ENCODE peak calls at places on chromosomes 2 and 18, in five cellular contexts. X is IMR-90, C is neuronal stem cell, H is H1, N is mesenchymal stem cell. O is an unnamed sample.

GRCh38 chr2:232521098-232521497 is 910 bp downstream of the PRSS56 start:
- DNase-seq in H (no peak), X (no peak), N (no peak), C (no peak), O (no peak)

GRCh38 chr2:223010641-223011040 is 41.3 kb upstream of the KCNE4 start:
- DNase-seq in N (no peak), X (peak; percentile 96), C (no peak), H (no peak), O (no peak)

GRCh38 chr2:235595420-235596010 is 101.7 kb downstream of the AGAP1 start:
- DNase-seq in H (peak; percentile 85), X (peak; percentile 77), N (peak; percentile 77), C (peak; percentile 62), O (peak; percentile 66)

GRCh38 chr2:225737556-225737955 is 338.0 kb downstream of the NYAP2 start:
- DNase-seq in C (no peak), N (peak; percentile 8), H (no peak), X (peak; percentile 34), O (no peak)

GRCh38 chr2:190856985-190857384 is 23.6 kb upstream of the GLS start:
- DNase-seq in N (no peak), H (no peak), X (no peak), C (no peak), O (no peak)

GRCh38 chr2:5694016-5694690 is 2.0 kb downstream of the SOX11 start:
- DNase-seq in X (peak; percentile 25), C (no peak), N (peak; percentile 32), H (no peak), O (no peak)

GRCh38 chr2:2640818-2641217 is 309.7 kb upstream of the MYT1L start:
- DNase-seq in C (no peak), N (no peak), H (peak; percentile 38), X (no peak), O (no peak)

GRCh38 chr18:56919190-56919589 is 227.7 kb upstream of the BOD1L2 start:
- DNase-seq in C (no peak), H (no peak), N (no peak), X (no peak), O (no peak)

GRCh38 chr2:134550566-134551164 is 168.1 kb downstream of the TMEM163 start:
- DNase-seq in H (no peak), X (no peak), N (no peak), C (no peak), O (no peak)

GRCh38 chr2:72694715-72695496 is 130.9 kb downstream of the EXOC6B start:
- DNase-seq in C (no peak), X (peak; percentile 67), H (no peak), N (peak; percentile 30), O (no peak)

GRCh38 chr2:234075521-234075915 is 25.0 kb downstream of the SPP2 start:
- DNase-seq in N (no peak), X (no peak), C (no peak), H (no peak), O (no peak)

GRCh38 chr2:156580501-156580900 is 144.3 kb downstream of the GPD2 start:
- DNase-seq in N (no peak), X (no peak), C (no peak), H (no peak), O (no peak)

GRCh38 chr2:132943829-132944228 is 273.8 kb upstream of the LYPD1 start:
- DNase-seq in N (no peak), X (peak; percentile 68), C (no peak), H (no peak), O (no peak)

GRCh38 chr2:58494059-58494458 is 252.9 kb upstream of the FANCL start:
- DNase-seq in H (no peak), X (no peak), C (no peak), N (no peak), O (no peak)

GRCh38 chr2:131521961-131522781 is 5.5 kb upstream of the CCDC74A start:
- DNase-seq in H (peak; percentile 57), C (no peak), X (no peak), N (no peak), O (peak; percentile 63)

GRCh38 chr2:112121682-112122254 is 16.4 kb upstream of the FBLN7 start:
- DNase-seq in X (peak; percentile 66), H (no peak), C (no peak), N (peak; percentile 58), O (no peak)

GRCh38 chr18:31741096-31741735 is 19.5 kb downstream of the SLC25A52 start:
- DNase-seq in N (peak; percentile 43), H (peak; percentile 72), X (peak; percentile 36), C (peak; percentile 15), O (peak; percentile 41)

GRCh38 chr2:233566141-233566956 is at the start of gene USP40:
- DNase-seq in X (peak; percentile 90), C (peak; percentile 79), N (peak; percentile 90), H (peak; percentile 87), O (peak; percentile 91)

GRCh38 chr2:31785876-31786275 is 205.1 kb upstream of the SRD5A2 start:
- DNase-seq in H (no peak), N (no peak), X (no peak), C (no peak), O (no peak)

GRCh38 chr2:109638807-109639206 is 24.6 kb downstream of the SOWAHC start:
- DNase-seq in N (no peak), C (no peak), H (no peak), X (no peak), O (no peak)

GRCh38 chr18:50649821-50650220 is 89.9 kb downstream of the MAPK4 start:
- DNase-seq in X (peak; percentile 29), N (no peak), H (no peak), C (no peak), O (no peak)

GRCh38 chr2:234725528-234726264 is 226.1 kb upstream of the SH3BP4 start:
- DNase-seq in X (peak; percentile 27), N (no peak), C (no peak), H (no peak), O (no peak)

GRCh38 chr2:129880971-129881370 is 98.5 kb upstream of the RAB6C start:
- DNase-seq in H (no peak), N (no peak), C (no peak), X (no peak), O (no peak)

GRCh38 chr2:106953236-106953635 is 67.3 kb upstream of the ST6GAL2 start:
- DNase-seq in C (no peak), X (no peak), N (no peak), H (no peak), O (no peak)

GRCh38 chr18:39173022-39173421 is 1607.4 kb upstream of the CELF4 start:
- DNase-seq in C (no peak), H (no peak), X (no peak), N (no peak), O (no peak)

GRCh38 chr18:2515908-2516625 is 55.2 kb downstream of the METTL4 start:
- DNase-seq in C (no peak), X (peak; percentile 95), N (peak; percentile 91), H (no peak), O (no peak)

GRCh38 chr2:20615466-20616241 is 35.2 kb downstream of the HS1BP3 start:
- DNase-seq in H (no peak), N (no peak), X (no peak), C (no peak), O (no peak)
- H4K91ac ChIP-seq in H (no peak overlapping the region), N (peak overlapping the region; percentile 48), X (peak overlapping the region; percentile 10), C (no peak overlapping the region), O (no peak overlapping the region)

DNA sequence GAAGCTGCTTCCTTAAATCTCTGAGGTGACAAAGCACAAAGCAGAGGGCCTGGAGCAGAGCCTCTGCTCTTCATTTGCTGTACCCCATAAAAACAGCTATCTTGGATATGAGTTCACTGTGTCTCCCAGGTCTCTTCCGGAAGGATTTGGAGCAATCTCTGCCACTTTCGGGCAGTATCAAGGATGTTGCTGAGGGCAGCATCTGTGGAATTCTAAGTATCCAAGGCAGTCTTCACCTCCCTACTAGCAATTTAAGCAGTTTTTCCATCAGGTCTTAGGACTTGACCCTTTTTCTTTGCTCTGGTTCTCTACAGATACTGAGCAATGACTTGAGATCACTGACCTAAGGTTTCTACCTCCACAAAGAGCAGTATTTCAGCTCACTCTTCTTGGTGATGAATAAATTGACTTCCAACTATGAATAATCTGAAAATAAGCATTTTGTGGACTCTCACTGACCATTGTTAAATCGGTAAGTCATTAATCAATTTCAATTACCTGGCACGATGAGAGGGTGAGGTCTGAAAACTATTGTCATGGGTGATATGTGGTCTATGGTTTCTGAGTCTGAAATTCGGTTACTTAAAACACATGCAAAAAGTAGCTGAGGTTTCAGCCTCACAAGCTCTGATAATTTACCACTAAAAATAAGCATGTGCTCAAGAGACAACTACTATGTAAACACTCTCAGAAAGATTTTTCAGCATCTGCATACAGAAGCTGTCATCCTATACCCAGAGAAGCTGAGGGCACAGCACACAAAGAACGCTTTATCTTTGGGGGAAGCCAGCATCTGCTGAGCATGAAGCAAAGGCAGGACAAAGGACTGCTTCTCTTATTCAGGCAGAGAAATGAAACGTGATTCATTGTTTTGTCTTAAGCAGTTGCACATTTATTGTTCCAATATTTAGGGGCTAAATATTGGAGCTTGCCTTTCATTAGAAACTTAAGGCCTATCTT is 32.1 kb upstream of the SPATS2L start:
- DNase-seq in C (no peak), X (peak; percentile 44), H (no peak), N (peak; percentile 24), O (no peak)
- H2BK15ac ChIP-seq in C (no peak overlapping the region), X (no peak overlapping the region), H (no peak overlapping the region), N (no peak overlapping the region), O (no peak overlapping the region)

GRCh38 chr2:236768393-236769140 is 198.9 kb downstream of the ACKR3 start:
- DNase-seq in H (no peak), X (peak; percentile 14), C (no peak), N (no peak), O (no peak)
- H4K91ac ChIP-seq in H (no peak overlapping the region), X (no peak overlapping the region), C (no peak overlapping the region), N (peak overlapping the region; percentile 37), O (no peak overlapping the region)

GRCh38 chr2:47696478-47696831 is 86.5 kb upstream of the MSH6 start:
- DNase-seq in H (no peak), C (no peak), X (no peak), N (no peak), O (no peak)
- H2BK15ac ChIP-seq in H (no peak overlapping the region), C (no peak overlapping the region), X (no peak overlapping the region), N (no peak overlapping the region), O (no peak overlapping the region)

DNA sequence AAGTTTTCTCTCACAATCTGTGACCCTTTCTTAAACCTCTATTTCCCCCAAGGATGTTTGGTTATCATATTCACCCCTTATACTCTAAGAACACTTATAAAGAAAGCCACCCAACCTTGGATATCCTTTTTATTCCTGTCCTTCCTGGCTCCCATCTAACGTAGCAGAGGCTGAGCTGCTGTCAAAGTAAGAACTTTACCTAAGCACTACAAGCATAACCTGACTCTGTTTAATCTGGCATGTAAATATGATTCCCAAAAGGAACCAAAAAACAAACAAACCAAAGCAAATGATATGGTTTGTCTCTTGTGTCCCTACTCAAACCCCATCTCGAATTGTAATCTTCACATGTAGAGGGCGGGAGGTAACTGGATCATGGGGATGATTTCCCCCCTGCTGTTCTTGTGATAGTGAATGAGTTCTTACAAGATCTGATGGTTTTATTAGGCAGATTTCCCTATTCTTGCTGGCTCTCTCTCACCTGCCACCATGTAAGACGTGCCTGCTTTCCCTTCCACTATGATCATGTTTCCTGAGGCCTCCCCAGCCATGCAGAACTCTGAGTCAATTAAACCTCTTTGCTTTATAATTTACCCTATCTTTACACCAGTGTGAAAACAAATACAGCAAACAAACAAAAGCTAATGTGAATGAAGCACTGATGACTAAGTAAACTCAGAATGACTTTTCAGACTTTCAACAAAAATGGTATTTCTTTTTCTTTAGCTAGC is 72.7 kb upstream of the SPOPL start:
- DNase-seq in C (no peak), X (no peak), H (no peak), N (no peak), O (no peak)
- H4K91ac ChIP-seq in C (no peak overlapping the region), X (no peak overlapping the region), H (no peak overlapping the region), N (no peak overlapping the region), O (no peak overlapping the region)